ENCODE peak calls at places on chromosomes 13 and 19, in six cellular contexts. One of them, this sample, is unnamed.

GRCh38 chr13:114200673-114201005 is 21.6 kb downstream of the CFAP97D2 start:
- DNase-seq in endothelial cell of umbilical vein: no peak
- DNase-seq in GM23338: peak; percentile 80
- DNase-seq in H9: no peak
- DNase-seq in IMR-90: peak; percentile 19
- DNase-seq in fibroblast of lung: peak; percentile 55
- DNase-seq in this sample: no peak

GRCh38 chr19:13097331-13098258 is 5.1 kb downstream of the LYL1 start:
- DNase-seq in fibroblast of lung: no peak
- DNase-seq in IMR-90: no peak
- DNase-seq in GM23338: peak; percentile 40
- DNase-seq in H9: no peak
- DNase-seq in endothelial cell of umbilical vein: peak; percentile 52
- DNase-seq in this sample: no peak

GRCh38 chr13:106507560-106508274 is 27.7 kb downstream of the EFNB2 start:
- DNase-seq in fibroblast of lung: peak; percentile 98
- DNase-seq in endothelial cell of umbilical vein: no peak
- DNase-seq in IMR-90: peak; percentile 95
- DNase-seq in H9: no peak
- DNase-seq in GM23338: peak; percentile 48
- DNase-seq in this sample: peak; percentile 52

GRCh38 chr13:25871389-25872125 is 180.3 kb downstream of the SHISA2 start:
- DNase-seq in endothelial cell of umbilical vein: no peak
- DNase-seq in fibroblast of lung: no peak
- DNase-seq in IMR-90: no peak
- DNase-seq in GM23338: no peak
- DNase-seq in H9: no peak
- DNase-seq in this sample: no peak

GRCh38 chr19:11814707-11815050 is 606 bp downstream of the ZNF440 start:
- DNase-seq in fibroblast of lung: peak; percentile 52
- DNase-seq in H9: peak; percentile 24
- DNase-seq in endothelial cell of umbilical vein: peak; percentile 19
- DNase-seq in IMR-90: peak; percentile 29
- DNase-seq in GM23338: peak; percentile 55
- DNase-seq in this sample: peak; percentile 50

GRCh38 chr13:112849500-112849899 is 119.5 kb upstream of the MCF2L start:
- DNase-seq in IMR-90: peak; percentile 16
- DNase-seq in GM23338: no peak
- DNase-seq in endothelial cell of umbilical vein: peak; percentile 37
- DNase-seq in H9: no peak
- DNase-seq in fibroblast of lung: peak; percentile 14
- DNase-seq in this sample: no peak

GRCh38 chr19:29771708-29772415 is 39.9 kb upstream of the CCNE1 start:
- DNase-seq in H9: peak; percentile 81
- DNase-seq in GM23338: peak; percentile 86
- DNase-seq in endothelial cell of umbilical vein: peak; percentile 38
- DNase-seq in fibroblast of lung: peak; percentile 45
- DNase-seq in IMR-90: peak; percentile 37
- DNase-seq in this sample: peak; percentile 85

GRCh38 chr13:90686438-90686837 is 661.0 kb upstream of the MIR17HG start:
- DNase-seq in endothelial cell of umbilical vein: no peak
- DNase-seq in H9: no peak
- DNase-seq in IMR-90: peak; percentile 65
- DNase-seq in GM23338: no peak
- DNase-seq in fibroblast of lung: peak; percentile 68
- DNase-seq in this sample: no peak

GRCh38 chr19:3506384-3507340 is 551 bp downstream of the FZR1 start:
- DNase-seq in fibroblast of lung: no peak
- DNase-seq in endothelial cell of umbilical vein: peak; percentile 14
- DNase-seq in GM23338: peak; percentile 52
- DNase-seq in H9: no peak
- DNase-seq in IMR-90: no peak
- DNase-seq in this sample: peak; percentile 50

GRCh38 chr19:44848805-44849457 is 2.8 kb downstream of the NECTIN2 start:
- DNase-seq in endothelial cell of umbilical vein: peak; percentile 24
- DNase-seq in H9: peak; percentile 50
- DNase-seq in GM23338: no peak
- DNase-seq in IMR-90: no peak
- DNase-seq in fibroblast of lung: no peak
- DNase-seq in this sample: peak; percentile 58

GRCh38 chr13:41599619-41600018 is 142.3 kb downstream of the RGCC start:
- DNase-seq in GM23338: no peak
- DNase-seq in endothelial cell of umbilical vein: no peak
- DNase-seq in IMR-90: no peak
- DNase-seq in H9: no peak
- DNase-seq in fibroblast of lung: peak; percentile 59
- DNase-seq in this sample: no peak

GRCh38 chr13:30169442-30169841 is 137.9 kb downstream of the KATNAL1 start:
- DNase-seq in endothelial cell of umbilical vein: no peak
- DNase-seq in IMR-90: no peak
- DNase-seq in GM23338: no peak
- DNase-seq in fibroblast of lung: no peak
- DNase-seq in H9: no peak
- DNase-seq in this sample: no peak

GRCh38 chr19:20279516-20279915 is 112.5 kb downstream of the ZNF486 start:
- DNase-seq in GM23338: no peak
- DNase-seq in endothelial cell of umbilical vein: no peak
- DNase-seq in fibroblast of lung: no peak
- DNase-seq in H9: no peak
- DNase-seq in IMR-90: no peak
- DNase-seq in this sample: no peak

GRCh38 chr13:66803759-66804456 is 426.2 kb downstream of the PCDH9 start:
- DNase-seq in endothelial cell of umbilical vein: no peak
- DNase-seq in IMR-90: peak; percentile 2
- DNase-seq in fibroblast of lung: no peak
- DNase-seq in GM23338: no peak
- DNase-seq in H9: no peak
- DNase-seq in this sample: no peak

GRCh38 chr19:42131149-42132029 is 857 bp downstream of the POU2F2 start:
- DNase-seq in GM23338: no peak
- DNase-seq in H9: no peak
- DNase-seq in endothelial cell of umbilical vein: no peak
- DNase-seq in fibroblast of lung: no peak
- DNase-seq in IMR-90: no peak
- DNase-seq in this sample: no peak

GRCh38 chr13:46598820-46599180 is 45.8 kb downstream of the LRCH1 start:
- DNase-seq in endothelial cell of umbilical vein: no peak
- DNase-seq in GM23338: no peak
- DNase-seq in IMR-90: no peak
- DNase-seq in H9: no peak
- DNase-seq in fibroblast of lung: no peak
- DNase-seq in this sample: no peak

GRCh38 chr13:21008026-21008425 is 53.4 kb downstream of the LATS2 start:
- DNase-seq in H9: no peak
- DNase-seq in endothelial cell of umbilical vein: no peak
- DNase-seq in fibroblast of lung: no peak
- DNase-seq in IMR-90: no peak
- DNase-seq in GM23338: no peak
- DNase-seq in this sample: no peak

GRCh38 chr19:49409441-49410029 is 13.7 kb downstream of the PTH2 start:
- DNase-seq in H9: no peak
- DNase-seq in fibroblast of lung: no peak
- DNase-seq in IMR-90: no peak
- DNase-seq in endothelial cell of umbilical vein: no peak
- DNase-seq in GM23338: no peak
- DNase-seq in this sample: no peak

GRCh38 chr13:73870970-73871935 is 263.0 kb downstream of the KLF12 start:
- DNase-seq in H9: peak; percentile 56
- DNase-seq in endothelial cell of umbilical vein: peak; percentile 22
- DNase-seq in fibroblast of lung: peak; percentile 83
- DNase-seq in IMR-90: peak; percentile 96
- DNase-seq in GM23338: peak; percentile 59
- DNase-seq in this sample: no peak

GRCh38 chr19:51461723-51462161 is 3.5 kb upstream of the SIGLEC8 start:
- DNase-seq in H9: no peak
- DNase-seq in GM23338: no peak
- DNase-seq in IMR-90: no peak
- DNase-seq in fibroblast of lung: no peak
- DNase-seq in endothelial cell of umbilical vein: no peak
- DNase-seq in this sample: no peak

GRCh38 chr13:39952244-39953233 is 297.1 kb downstream of the COG6 start:
- DNase-seq in GM23338: peak; percentile 26
- DNase-seq in endothelial cell of umbilical vein: peak; percentile 97
- DNase-seq in H9: no peak
- DNase-seq in fibroblast of lung: peak; percentile 20
- DNase-seq in IMR-90: peak; percentile 11
- DNase-seq in this sample: peak; percentile 27

GRCh38 chr13:109654341-109655205 is 131.8 kb downstream of the IRS2 start:
- DNase-seq in endothelial cell of umbilical vein: no peak
- DNase-seq in IMR-90: no peak
- DNase-seq in fibroblast of lung: peak; percentile 39
- DNase-seq in H9: no peak
- DNase-seq in GM23338: no peak
- DNase-seq in this sample: no peak
- H3K4me2 ChIP-seq in endothelial cell of umbilical vein: no peak overlapping the region
- H3K4me2 ChIP-seq in IMR-90: no peak overlapping the region
- H3K4me2 ChIP-seq in fibroblast of lung: no peak overlapping the region
- H3K4me2 ChIP-seq in H9: no peak overlapping the region
- H3K4me2 ChIP-seq in GM23338: no peak overlapping the region
- H3K4me2 ChIP-seq in this sample: no peak overlapping the region

DNA sequence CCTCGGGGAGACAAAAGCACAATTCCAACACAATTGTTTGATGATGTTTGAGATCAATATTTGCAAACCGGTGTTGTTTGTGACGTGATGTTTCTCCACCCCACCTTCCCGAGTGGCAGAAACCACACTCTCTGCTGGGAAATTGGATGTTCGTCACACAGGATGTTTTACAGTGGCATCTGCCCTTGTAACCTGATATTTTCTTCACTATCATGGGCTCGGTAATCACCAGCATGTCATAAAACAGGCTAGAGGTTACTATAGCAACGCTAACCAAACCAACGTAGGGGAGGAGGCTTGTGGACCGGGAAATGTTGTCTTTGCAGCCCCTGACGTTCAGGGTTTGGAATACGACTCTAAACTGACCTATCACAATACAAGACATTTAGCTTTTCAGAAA is 454.5 kb downstream of the IRS2 start:
- DNase-seq in IMR-90: peak; percentile 89
- DNase-seq in endothelial cell of umbilical vein: no peak
- DNase-seq in H9: no peak
- DNase-seq in GM23338: peak; percentile 17
- DNase-seq in fibroblast of lung: peak; percentile 87
- DNase-seq in this sample: peak; percentile 78
- H3K4me2 ChIP-seq in IMR-90: peak overlapping the region; percentile 48
- H3K4me2 ChIP-seq in endothelial cell of umbilical vein: no peak overlapping the region
- H3K4me2 ChIP-seq in H9: no peak overlapping the region
- H3K4me2 ChIP-seq in GM23338: no peak overlapping the region
- H3K4me2 ChIP-seq in fibroblast of lung: no peak overlapping the region
- H3K4me2 ChIP-seq in this sample: peak overlapping the region; percentile 10

DNA sequence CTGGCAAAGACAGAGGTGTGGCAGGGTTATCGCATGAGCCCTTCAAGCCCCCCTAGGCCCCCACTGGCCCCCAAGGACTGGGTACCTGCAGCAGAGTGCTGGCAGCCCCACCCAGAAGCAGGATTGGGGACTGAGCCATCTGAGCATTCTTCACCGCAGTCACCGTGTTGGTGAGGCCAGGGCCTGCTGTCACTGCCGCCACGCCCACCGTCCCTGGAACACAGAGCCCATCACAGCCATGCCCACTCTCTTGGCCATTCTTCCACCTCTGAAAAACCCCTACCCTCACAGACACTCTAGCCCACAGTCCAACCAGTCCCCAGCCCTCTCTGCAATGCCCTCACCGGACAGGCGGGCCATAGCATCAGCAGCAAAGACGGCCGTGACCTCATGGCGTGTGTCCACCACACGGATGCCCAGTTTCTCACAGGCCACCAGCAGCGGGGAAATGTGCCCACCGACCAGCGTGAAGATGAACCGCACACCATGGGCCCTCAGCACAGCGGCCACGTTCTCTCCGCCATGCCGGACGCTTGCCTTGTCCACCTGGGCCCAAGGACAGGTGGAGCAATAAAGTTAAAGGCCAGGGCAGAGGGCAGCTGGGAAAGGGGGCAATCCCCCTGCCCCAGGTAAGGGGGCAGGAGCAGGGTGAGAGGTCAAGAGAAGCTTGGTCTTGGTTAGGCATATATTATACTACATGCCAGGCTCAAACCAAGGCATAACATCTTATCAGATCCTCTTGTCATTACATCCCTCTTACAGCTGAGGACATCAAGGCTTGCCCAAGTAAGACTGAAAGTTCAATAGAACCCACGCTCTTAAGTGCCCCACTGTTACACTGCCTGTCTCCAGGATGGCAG is 16.1 kb downstream of the SYDE1 start:
- DNase-seq in IMR-90: no peak
- DNase-seq in fibroblast of lung: no peak
- DNase-seq in endothelial cell of umbilical vein: no peak
- DNase-seq in GM23338: no peak
- DNase-seq in H9: no peak
- DNase-seq in this sample: no peak
- H3K4me2 ChIP-seq in IMR-90: no peak overlapping the region
- H3K4me2 ChIP-seq in fibroblast of lung: peak overlapping the region; percentile 81
- H3K4me2 ChIP-seq in endothelial cell of umbilical vein: no peak overlapping the region
- H3K4me2 ChIP-seq in GM23338: no peak overlapping the region
- H3K4me2 ChIP-seq in H9: no peak overlapping the region
- H3K4me2 ChIP-seq in this sample: peak overlapping the region; percentile 91

GRCh38 chr19:40809358-40810086 is 10.5 kb downstream of the EGLN2 start:
- DNase-seq in H9: no peak
- DNase-seq in fibroblast of lung: no peak
- DNase-seq in GM23338: no peak
- DNase-seq in endothelial cell of umbilical vein: no peak
- DNase-seq in IMR-90: no peak
- DNase-seq in this sample: no peak
- H3K4me2 ChIP-seq in H9: peak overlapping the region; percentile 49
- H3K4me2 ChIP-seq in fibroblast of lung: no peak overlapping the region
- H3K4me2 ChIP-seq in GM23338: peak overlapping the region; percentile 96
- H3K4me2 ChIP-seq in endothelial cell of umbilical vein: no peak overlapping the region
- H3K4me2 ChIP-seq in IMR-90: no peak overlapping the region
- H3K4me2 ChIP-seq in this sample: peak overlapping the region; percentile 91

DNA sequence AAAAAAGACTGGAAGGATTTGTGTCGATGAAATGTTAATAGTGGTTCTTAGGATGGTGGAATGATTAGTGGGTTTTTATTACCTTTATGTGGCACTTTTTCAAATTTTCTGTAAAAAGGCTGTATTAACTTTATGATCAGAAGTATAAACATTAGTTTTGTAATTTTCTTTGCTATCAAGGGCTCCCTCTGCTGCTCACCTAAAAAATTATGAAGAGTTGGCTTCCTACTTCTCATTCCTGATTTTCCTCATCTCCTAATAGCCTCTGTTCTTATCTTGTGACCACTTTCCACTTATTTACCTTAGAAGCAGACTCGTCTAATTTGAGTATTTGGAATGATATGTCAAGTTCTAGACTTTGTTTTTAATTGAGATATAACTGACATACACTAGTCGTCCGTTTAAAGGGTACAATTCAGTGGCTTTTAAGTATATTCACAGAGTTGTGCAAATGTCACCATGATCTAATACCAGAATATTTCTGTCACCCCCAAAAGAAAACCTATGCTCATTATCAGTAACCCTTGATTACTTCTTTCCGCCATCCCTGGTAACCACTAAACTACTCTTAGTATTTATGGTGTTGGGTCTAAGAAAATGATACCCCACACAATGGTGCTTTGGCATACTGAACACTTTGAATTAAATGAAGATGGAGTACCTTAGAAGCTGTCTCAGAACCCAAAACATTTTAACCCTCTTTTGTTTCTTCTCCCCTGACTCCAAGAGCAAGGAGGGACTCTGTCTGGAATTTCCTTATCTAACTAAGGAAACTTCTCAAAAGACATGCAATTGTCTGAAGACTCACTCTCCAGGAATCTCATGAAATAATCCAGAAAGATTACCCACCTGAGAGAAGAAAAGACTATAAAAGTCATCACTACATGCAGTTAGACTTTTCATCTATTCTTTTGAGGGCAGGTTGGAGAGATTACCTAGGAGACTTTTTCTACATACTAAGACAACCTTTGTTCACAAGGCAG is 311.3 kb downstream of the DLEU7 start:
- DNase-seq in endothelial cell of umbilical vein: peak; percentile 69
- DNase-seq in GM23338: no peak
- DNase-seq in IMR-90: peak; percentile 62
- DNase-seq in H9: no peak
- DNase-seq in fibroblast of lung: peak; percentile 74
- DNase-seq in this sample: peak; percentile 38
- H3K4me2 ChIP-seq in endothelial cell of umbilical vein: no peak overlapping the region
- H3K4me2 ChIP-seq in GM23338: no peak overlapping the region
- H3K4me2 ChIP-seq in IMR-90: no peak overlapping the region
- H3K4me2 ChIP-seq in H9: no peak overlapping the region
- H3K4me2 ChIP-seq in fibroblast of lung: no peak overlapping the region
- H3K4me2 ChIP-seq in this sample: no peak overlapping the region